ENCODE peak calls at places on chromosomes 6 and 20, in eight cellular contexts. M is epithelial cell of esophagus, N is choroid plexus epithelial cell, T is endodermal cell, P is astrocyte of the cerebellum, G is endothelial cell, B is GM12864, J is GM13976. A is an unnamed sample.

GRCh38 chr6:132132911-132133639 is 181.9 kb upstream of the CCN2 start:
- DNase-seq in M (peak; percentile 85), N (peak; percentile 65), T (no peak), P (no peak), G (no peak), B (no peak), J (no peak), A (no peak)

GRCh38 chr6:149963462-149964242 is at the start of gene ULBP1:
- DNase-seq in M (peak; percentile 89), N (peak; percentile 58), T (peak; percentile 95), P (peak; percentile 20), G (peak; percentile 88), B (no peak), J (peak; percentile 78), A (peak; percentile 56)

GRCh38 chr6:161041274-161041673 is 49.7 kb downstream of the MAP3K4 start:
- DNase-seq in M (no peak), N (no peak), T (no peak), P (no peak), G (no peak), B (no peak), J (no peak), A (no peak)

GRCh38 chr20:25222461-25223178 is 25.3 kb upstream of the PYGB start:
- DNase-seq in M (no peak), N (peak; percentile 34), T (peak; percentile 46), P (no peak), G (no peak), B (no peak), J (no peak), A (no peak)

GRCh38 chr20:23230766-23231385 is 119.7 kb upstream of the NXT1 start:
- DNase-seq in M (no peak), N (no peak), T (no peak), P (no peak), G (no peak), B (no peak), J (no peak), A (no peak)

GRCh38 chr20:63116412-63117106 is 99.4 kb downstream of the YTHDF1 start:
- DNase-seq in M (no peak), N (peak; percentile 27), T (peak; percentile 88), P (no peak), G (peak; percentile 75), B (no peak), J (peak; percentile 72), A (peak; percentile 69)

GRCh38 chr6:15337584-15337981 is 91.7 kb downstream of the JARID2 start:
- DNase-seq in M (no peak), N (no peak), T (no peak), P (no peak), G (no peak), B (no peak), J (no peak), A (no peak)

GRCh38 chr20:62766716-62767115 is 29.6 kb upstream of the MRGBP start:
- DNase-seq in M (peak; percentile 57), N (no peak), T (no peak), P (no peak), G (no peak), B (no peak), J (no peak), A (no peak)

GRCh38 chr6:8657522-8657921 is 222.2 kb upstream of the SLC35B3 start:
- DNase-seq in M (no peak), N (no peak), T (no peak), P (no peak), G (no peak), B (no peak), J (no peak), A (no peak)

GRCh38 chr6:53369876-53370515 is 21.2 kb upstream of the ELOVL5 start:
- DNase-seq in M (no peak), N (no peak), T (no peak), P (no peak), G (no peak), B (no peak), J (no peak), A (no peak)

GRCh38 chr6:140988780-140989179 is 1143.9 kb upstream of the GJE1 start:
- DNase-seq in M (no peak), N (peak; percentile 18), T (no peak), P (no peak), G (no peak), B (no peak), J (no peak), A (no peak)

GRCh38 chr20:21259346-21259745 is 43.8 kb upstream of the XRN2 start:
- DNase-seq in M (no peak), N (no peak), T (no peak), P (no peak), G (no peak), B (no peak), J (no peak), A (no peak)

GRCh38 chr20:35821807-35822242 is 50.0 kb downstream of the PHF20 start:
- DNase-seq in M (peak; percentile 27), N (peak; percentile 86), T (no peak), P (peak; percentile 34), G (no peak), B (no peak), J (no peak), A (no peak)

GRCh38 chr6:144768676-144769599 is 483.8 kb downstream of the UTRN start:
- DNase-seq in M (no peak), N (no peak), T (no peak), P (no peak), G (no peak), B (no peak), J (no peak), A (no peak)

GRCh38 chr6:170244721-170245201 is 46.1 kb downstream of the DLL1 start:
- DNase-seq in M (no peak), N (no peak), T (peak; percentile 76), P (no peak), G (no peak), B (no peak), J (no peak), A (no peak)

GRCh38 chr6:37809144-37809543 is 10.4 kb upstream of the ZFAND3 start:
- DNase-seq in M (peak; percentile 44), N (peak; percentile 57), T (no peak), P (peak; percentile 39), G (no peak), B (no peak), J (no peak), A (no peak)

GRCh38 chr6:142395768-142396231 is 94.0 kb downstream of the ADGRG6 start:
- DNase-seq in M (no peak), N (peak; percentile 58), T (no peak), P (no peak), G (no peak), B (peak; percentile 8), J (peak; percentile 23), A (peak; percentile 38)

GRCh38 chr6:98458713-98459112 is 375.7 kb upstream of the POU3F2 start:
- DNase-seq in M (no peak), N (no peak), T (no peak), P (no peak), G (no peak), B (no peak), J (no peak), A (no peak)

GRCh38 chr20:63701329-63702035 is 5.0 kb downstream of the TNFRSF6B start:
- DNase-seq in M (no peak), N (no peak), T (no peak), P (no peak), G (no peak), B (no peak), J (no peak), A (peak; percentile 18)

GRCh38 chr6:75526502-75527127 is 33.0 kb upstream of the FILIP1 start:
- DNase-seq in M (peak; percentile 78), N (peak; percentile 91), T (peak; percentile 79), P (peak; percentile 71), G (peak; percentile 69), B (peak; percentile 26), J (peak; percentile 31), A (peak; percentile 27)

GRCh38 chr6:53813801-53814200 is 19.0 kb downstream of the LRRC1 start:
- DNase-seq in M (no peak), N (no peak), T (no peak), P (no peak), G (no peak), B (no peak), J (no peak), A (no peak)

GRCh38 chr6:5610640-5611039 is 349.3 kb downstream of the FARS2 start:
- DNase-seq in M (no peak), N (no peak), T (no peak), P (no peak), G (no peak), B (no peak), J (no peak), A (no peak)

GRCh38 chr6:139847322-139847797 is 472.9 kb upstream of the CITED2 start:
- DNase-seq in M (no peak), N (no peak), T (no peak), P (no peak), G (no peak), B (no peak), J (no peak), A (no peak)

DNA sequence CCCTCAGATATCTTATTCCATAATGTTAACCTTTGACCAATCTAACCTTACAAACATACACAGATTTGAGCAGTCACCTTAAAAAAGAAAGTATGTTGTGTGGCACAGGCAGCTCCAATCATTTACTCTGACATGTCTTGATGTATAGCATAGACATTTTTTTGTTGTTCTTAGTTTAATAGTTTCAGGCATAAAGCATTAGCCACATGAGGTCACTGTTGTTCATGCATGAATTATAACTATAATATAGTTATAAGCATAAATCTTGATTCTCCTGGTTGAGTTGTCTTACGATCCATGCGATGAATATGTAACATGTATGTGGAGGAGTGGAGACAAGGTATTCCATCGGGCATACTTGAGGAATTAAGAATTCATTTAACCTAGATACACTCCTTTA is 26.1 kb upstream of the NKAIN2 start:
- DNase-seq in M (peak; percentile 43), N (peak; percentile 71), T (no peak), P (peak; percentile 16), G (no peak), B (no peak), J (no peak), A (no peak)
- TF ChIP-seq CTCF in M (peak; percentile 44), N (peak; percentile 59), T (no peak), P (peak; percentile 27), G (no peak), B (no peak), J (no peak), A (peak; percentile 29)

DNA sequence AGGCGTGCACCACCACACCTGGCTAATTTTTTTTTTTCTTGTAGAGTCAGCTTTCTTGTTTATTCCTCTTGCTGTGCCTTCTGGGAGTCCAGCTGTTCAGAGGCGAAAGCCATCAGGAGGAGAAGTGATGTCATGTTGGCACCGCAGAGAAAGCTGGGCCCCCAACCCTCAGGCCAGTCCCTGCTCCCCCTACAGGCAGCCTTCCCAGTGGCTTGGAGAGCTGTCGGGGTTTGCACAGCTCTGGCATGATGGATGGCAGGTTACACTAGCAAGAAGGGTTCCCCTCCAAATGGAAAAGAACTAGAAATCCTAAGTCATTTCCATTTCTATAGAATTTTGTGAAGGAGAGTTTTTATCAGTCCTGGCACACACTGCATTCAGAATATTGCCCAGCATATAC is 72.6 kb downstream of the C6orf52 start:
- DNase-seq in M (no peak), N (no peak), T (peak; percentile 68), P (no peak), G (no peak), B (no peak), J (no peak), A (no peak)
- TF ChIP-seq CTCF in M (no peak), N (no peak), T (peak; percentile 48), P (no peak), G (no peak), B (peak; percentile 6), J (no peak), A (no peak)

GRCh38 chr20:37396520-37397075 is 50.7 kb downstream of the SRC start:
- DNase-seq in M (no peak), N (no peak), T (peak; percentile 95), P (no peak), G (peak; percentile 68), B (no peak), J (no peak), A (no peak)
- TF ChIP-seq CTCF in M (no peak), N (no peak), T (peak; percentile 63), P (no peak), G (no peak), B (no peak), J (no peak), A (no peak)

GRCh38 chr20:45080867-45081616 is 19.9 kb downstream of the KCNS1 start:
- DNase-seq in M (no peak), N (peak; percentile 57), T (no peak), P (no peak), G (peak; percentile 16), B (no peak), J (no peak), A (no peak)
- TF ChIP-seq CTCF in M (peak; percentile 33), N (peak; percentile 68), T (peak; percentile 53), P (peak; percentile 52), G (peak; percentile 50), B (peak; percentile 46), J (no peak), A (peak; percentile 22)